ENCODE peak calls at places on chromosomes 7 and 10, in seven cellular contexts. I is foreskin fibroblast, Y is AG04450, K is cardiac fibroblast, J is GM06990, P is sigmoid colon, B is body of pancreas. N is an unnamed sample.

GRCh38 chr7:117071597-117071996 is 118.3 kb downstream of the ST7 start:
- DNase-seq in P (no peak), B (no peak), K (no peak), Y (no peak), J (no peak), I (peak), N (no peak)

GRCh38 chr10:100006241-100006886 is 3.4 kb downstream of the DNMBP start:
- DNase-seq in P (peak), B (peak), I (peak), J (peak), Y (peak), K (peak), N (peak)

GRCh38 chr10:100109670-100110069 is 28.0 kb upstream of the CPN1 start:
- DNase-seq in K (no peak), J (no peak), B (no peak), I (no peak), P (no peak), Y (no peak), N (no peak)

GRCh38 chr7:27198138-27198841 is 1.6 kb downstream of the HOXA13 start:
- DNase-seq in I (peak), B (no peak), J (no peak), Y (no peak), P (no peak), K (no peak), N (no peak)

GRCh38 chr7:39688611-39689485 is 65.5 kb downstream of the RALA start:
- DNase-seq in B (no peak), P (no peak), K (peak), I (peak), Y (no peak), J (no peak), N (peak)

GRCh38 chr10:11894381-11895107 is 71.4 kb downstream of the PROSER2 start:
- DNase-seq in Y (no peak), I (no peak), J (no peak), K (no peak), P (no peak), B (no peak), N (no peak)

GRCh38 chr10:127462643-127463295 is 86.3 kb upstream of the NPS start:
- DNase-seq in B (no peak), I (no peak), Y (no peak), J (no peak), K (no peak), P (no peak), N (no peak)

GRCh38 chr7:82443044-82443800 is at the start of gene CACNA2D1:
- DNase-seq in P (peak), J (peak), K (no peak), B (no peak), I (peak), Y (no peak), N (peak)

GRCh38 chr7:92634924-92635519 is 44.8 kb upstream of the FAM133B start:
- DNase-seq in K (peak), B (no peak), I (peak), P (no peak), J (peak), Y (peak), N (peak)

GRCh38 chr10:47356708-47357107 is 8.5 kb downstream of the RBP3 start:
- DNase-seq in I (no peak), P (no peak), B (no peak), Y (no peak), J (no peak), K (no peak), N (no peak)

GRCh38 chr10:79001082-79001885 is 67.5 kb upstream of the ZMIZ1 start:
- DNase-seq in B (no peak), P (no peak), J (no peak), Y (no peak), I (peak), K (peak), N (no peak)

GRCh38 chr7:22849158-22849557 is 26.5 kb upstream of the TOMM7 start:
- DNase-seq in B (no peak), I (peak), K (no peak), J (no peak), Y (no peak), P (no peak), N (no peak)

GRCh38 chr10:191703-192518 is 56.7 kb downstream of the ZMYND11 start:
- DNase-seq in I (peak), J (no peak), K (peak), B (peak), Y (no peak), P (no peak), N (no peak)

GRCh38 chr10:130804778-130805634 is 506.5 kb downstream of the TCERG1L start:
- DNase-seq in I (no peak), P (no peak), B (no peak), K (no peak), Y (no peak), J (no peak), N (no peak)

GRCh38 chr10:132987671-132988571 is 45.6 kb upstream of the CFAP46 start:
- DNase-seq in J (no peak), B (no peak), I (peak), K (peak), Y (peak), P (no peak), N (no peak)

GRCh38 chr10:48976208-48976607 is 36.6 kb upstream of the LRRC18 start:
- DNase-seq in B (no peak), Y (no peak), P (no peak), J (no peak), K (peak), I (peak), N (peak)

GRCh38 chr7:50497068-50497642 is 47.0 kb upstream of the FIGNL1 start:
- DNase-seq in Y (no peak), B (no peak), I (peak), K (peak), P (no peak), J (no peak), N (no peak)

GRCh38 chr7:40298421-40298820 is 163.6 kb downstream of the SUGCT start:
- DNase-seq in P (no peak), J (no peak), Y (no peak), B (no peak), I (peak), K (peak), N (no peak)

GRCh38 chr10:24820616-24821015 is 96.9 kb upstream of the ARHGAP21 start:
- DNase-seq in P (no peak), Y (no peak), J (no peak), I (peak), B (no peak), K (peak), N (peak)

GRCh38 chr10:132706701-132707100 is 79.2 kb downstream of the NKX6-2 start:
- DNase-seq in B (no peak), P (peak), J (no peak), Y (no peak), K (no peak), I (no peak), N (no peak)

GRCh38 chr10:74967850-74968620 is 141.6 kb downstream of the KAT6B start:
- DNase-seq in I (peak), J (no peak), P (no peak), B (no peak), Y (no peak), K (peak), N (no peak)

GRCh38 chr7:44218418-44219201 is 17.8 kb downstream of the YKT6 start:
- DNase-seq in J (no peak), Y (no peak), P (peak), B (no peak), I (no peak), K (no peak), N (no peak)

GRCh38 chr7:137681657-137682562 is 164.9 kb downstream of the DGKI start:
- DNase-seq in Y (peak), P (no peak), I (peak), B (no peak), J (no peak), K (peak), N (no peak)

GRCh38 chr7:157471259-157472125 is 134.7 kb downstream of the DNAJB6 start:
- DNase-seq in K (no peak), I (no peak), Y (no peak), B (no peak), P (peak), J (no peak), N (no peak)

GRCh38 chr7:3246133-3246532 is 54.9 kb upstream of the SDK1 start:
- DNase-seq in P (no peak), I (no peak), J (no peak), Y (no peak), K (no peak), B (no peak), N (no peak)

GRCh38 chr7:108094933-108095710 is 35.0 kb downstream of the LAMB4 start:
- DNase-seq in J (no peak), Y (no peak), B (peak), K (peak), P (peak), I (peak), N (peak)

GRCh38 chr10:132461103-132461682 is 64.2 kb downstream of the PWWP2B start:
- DNase-seq in K (no peak), P (no peak), J (no peak), Y (no peak), I (no peak), B (no peak), N (no peak)

GRCh38 chr10:132507956-132508490 is 29.6 kb upstream of the INPP5A start:
- DNase-seq in J (no peak), B (no peak), I (no peak), P (peak), Y (no peak), K (no peak), N (no peak)

GRCh38 chr10:14056545-14057332 is 274.0 kb downstream of the FRMD4A start:
- DNase-seq in K (peak), I (peak), P (no peak), B (peak), Y (peak), J (no peak), N (no peak)

GRCh38 chr7:83835424-83835823 is 186.5 kb upstream of the SEMA3E start:
- DNase-seq in Y (no peak), I (peak), B (no peak), K (no peak), P (no peak), J (no peak), N (no peak)

GRCh38 chr7:18509491-18509890 is 13.9 kb downstream of the HDAC9 start:
- DNase-seq in B (no peak), K (no peak), I (no peak), P (no peak), J (no peak), Y (no peak), N (no peak)

DNA sequence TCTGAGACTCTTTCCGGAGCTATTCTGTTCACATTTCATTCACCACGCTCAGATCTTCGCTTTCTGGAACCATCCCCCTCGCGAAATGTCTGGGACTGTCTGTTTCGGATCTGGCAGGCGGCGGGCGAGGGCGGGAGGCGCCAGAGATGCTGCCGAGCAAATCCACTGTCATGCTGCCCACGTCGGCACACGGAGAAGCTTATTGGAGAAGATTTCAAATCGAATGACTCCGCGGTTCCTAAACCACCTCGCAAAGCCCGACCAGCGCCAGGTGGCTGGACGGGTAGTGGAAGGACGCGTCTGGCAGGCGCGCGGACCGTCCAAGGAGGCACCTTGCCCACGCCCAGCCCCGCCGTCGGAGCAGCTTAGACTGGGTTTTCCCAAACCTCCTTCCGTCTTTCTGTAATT is 1.6 kb upstream of the OSBPL3 start:
- DNase-seq in Y (no peak), P (peak), B (peak), J (peak), K (peak), I (peak), N (peak)
- TF ChIP-seq CTCF in Y (no peak), P (no peak), B (no peak), J (no peak), K (no peak), I (no peak), N (no peak)

GRCh38 chr7:31883761-31884164 is 186.4 kb downstream of the PDE1C start:
- DNase-seq in B (peak), K (peak), Y (no peak), I (peak), J (peak), P (no peak), N (no peak)
- TF ChIP-seq CTCF in B (no peak), K (no peak), Y (no peak), I (no peak), J (no peak), P (no peak), N (no peak)

GRCh38 chr7:66110861-66111260 is 3.8 kb upstream of the CRCP start:
- DNase-seq in K (peak), P (no peak), I (peak), Y (peak), B (no peak), J (no peak), N (no peak)
- TF ChIP-seq CTCF in K (no peak), P (no peak), I (no peak), Y (no peak), B (no peak), J (no peak), N (no peak)

DNA sequence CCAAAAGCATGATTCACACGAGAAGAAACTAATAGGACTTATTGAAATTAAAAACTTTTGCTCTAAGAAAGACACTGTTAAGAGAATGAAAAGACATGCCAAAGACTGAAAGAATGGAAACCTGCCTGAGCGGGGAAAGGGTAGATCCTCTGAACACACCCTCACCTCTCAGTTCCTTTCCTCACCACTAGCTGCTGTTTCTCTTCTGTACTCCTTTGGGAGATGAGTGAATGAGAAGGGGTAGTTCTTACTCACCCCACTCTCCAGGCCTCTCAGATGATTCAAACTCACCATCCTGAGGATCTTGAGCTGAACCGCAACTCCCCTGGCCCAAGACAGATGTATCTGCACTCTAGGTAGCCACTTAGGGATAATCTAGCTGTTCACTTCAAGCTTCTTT is 41.9 kb downstream of the IQUB start:
- DNase-seq in Y (no peak), J (no peak), K (peak), P (no peak), I (no peak), B (no peak), N (no peak)
- TF ChIP-seq CTCF in Y (no peak), J (peak), K (peak), P (no peak), I (no peak), B (no peak), N (no peak)